ENCODE peak calls at places on chromosomes 5 and 9, in six cellular contexts. D is activated CD4-positive, alpha-beta T cell treated with anti-CD3 and anti-CD28 coated beads, Interleukin-2, amount 10 ng/mL, durations not matched to agents 7 days and 5 days; L is NCI-H1417; X is effector CD4-positive, alpha-beta T cell; U is activated CD4-positive, alpha-beta memory T cell treated with anti-CD3 and anti-CD28 coated beads, Interleukin-2, amount 10 ng/mL, durations not matched to agents 7 days and 5 days; S is stimulated activated CD4-positive, alpha-beta T cell treated with anti-CD3 and anti-CD28 coated beads, Interleukin-15, amount 100 ng/mL, for 24 hours. A is an unnamed sample.

GRCh38 chr9:76181020-76181641 is 213.1 kb downstream of the RFK start:
- DNase-seq in U (no peak), X (no peak), L (no peak), D (no peak), S (no peak), A (no peak)

GRCh38 chr5:157511656-157512644 is 51.9 kb downstream of the NIPAL4 start:
- DNase-seq in S (peak; percentile 62), L (no peak), U (peak; percentile 68), D (peak; percentile 18), X (no peak), A (no peak)

GRCh38 chr9:128389395-128390149 is 18.4 kb downstream of the URM1 start:
- DNase-seq in D (no peak), L (peak; percentile 77), X (no peak), S (no peak), U (no peak), A (peak; percentile 96)

GRCh38 chr9:99811598-99812383 is 9.9 kb upstream of the NR4A3 start:
- DNase-seq in X (no peak), D (no peak), S (peak; percentile 26), L (no peak), U (no peak), A (no peak)

GRCh38 chr9:34267660-34268059 is 61.4 kb downstream of the KIF24 start:
- DNase-seq in L (no peak), X (no peak), U (no peak), D (no peak), S (no peak), A (no peak)

GRCh38 chr5:108729306-108729645 is 18.4 kb upstream of the FER start:
- DNase-seq in X (no peak), S (no peak), D (no peak), L (no peak), U (no peak), A (no peak)

GRCh38 chr5:116256717-116257116 is 171.9 kb downstream of the COMMD10 start:
- DNase-seq in L (no peak), X (no peak), U (no peak), D (no peak), S (no peak), A (no peak)

GRCh38 chr5:135857630-135858311 is 23.3 kb downstream of the SLC25A48 start:
- DNase-seq in U (no peak), L (no peak), X (no peak), S (no peak), D (no peak), A (no peak)

GRCh38 chr9:18723366-18723765 is 249.4 kb downstream of the ADAMTSL1 start:
- DNase-seq in X (no peak), D (no peak), L (no peak), U (no peak), S (no peak), A (no peak)

GRCh38 chr5:132470596-132470995 is 20.0 kb downstream of the IRF1 start:
- DNase-seq in D (no peak), S (no peak), U (no peak), L (no peak), X (no peak), A (no peak)

GRCh38 chr9:4833781-4834560 is 41.2 kb downstream of the RCL1 start:
- DNase-seq in U (no peak), S (no peak), X (no peak), L (no peak), D (no peak), A (no peak)

GRCh38 chr9:100449420-100449819 is 22.5 kb downstream of the MSANTD3 start:
- DNase-seq in D (no peak), U (no peak), X (no peak), L (no peak), S (no peak), A (no peak)

GRCh38 chr9:109254317-109254716 is 66.5 kb downstream of the EPB41L4B start:
- DNase-seq in L (no peak), X (no peak), S (no peak), U (no peak), D (no peak), A (no peak)

GRCh38 chr9:113613815-113614413 is 150.4 kb downstream of the RGS3 start:
- DNase-seq in S (no peak), U (no peak), D (no peak), L (no peak), X (no peak), A (no peak)

GRCh38 chr5:21087766-21088165 is 1099.8 kb upstream of the CDH18 start:
- DNase-seq in U (no peak), X (no peak), D (no peak), S (no peak), L (no peak), A (no peak)

GRCh38 chr9:124133752-124134151 is 122.2 kb downstream of the LHX2 start:
- DNase-seq in S (peak; percentile 45), D (peak; percentile 9), L (no peak), X (no peak), U (peak; percentile 53), A (no peak)

GRCh38 chr9:96554326-96554725 is 65.3 kb downstream of the CDC14B start:
- DNase-seq in X (no peak), D (no peak), U (no peak), S (no peak), L (no peak), A (no peak)

GRCh38 chr5:58998539-58998938 is 415.7 kb downstream of the RAB3C start:
- DNase-seq in X (no peak), D (no peak), U (no peak), L (no peak), S (no peak), A (no peak)

GRCh38 chr5:132190161-132190817 is 37.4 kb downstream of the P4HA2 start:
- DNase-seq in U (no peak), S (no peak), X (no peak), D (peak; percentile 24), L (peak; percentile 29), A (peak; percentile 28)

GRCh38 chr5:181114844-181115778 is 15.9 kb downstream of the OR2V1 start:
- DNase-seq in X (no peak), L (no peak), D (no peak), S (no peak), U (no peak), A (no peak)

GRCh38 chr5:72167257-72167656 is 60.0 kb downstream of the MAP1B start:
- DNase-seq in U (no peak), S (no peak), D (no peak), X (no peak), L (no peak), A (no peak)